ENCODE peak calls at places on chromosomes 5 and 9, in six cellular contexts. P is IMR-90, R is neuronal stem cell, N is mesendoderm, C is H1, F is mesenchymal stem cell. S is an unnamed sample.

GRCh38 chr5:14190194-14191164 is 47.3 kb downstream of the TRIO start:
- DNase-seq in R (no peak), P (peak; percentile 99), N (no peak), F (peak; percentile 99), C (no peak), S (no peak)

GRCh38 chr5:111111956-111112355 is 19.8 kb downstream of the WDR36 start:
- DNase-seq in R (no peak), P (no peak), F (no peak), C (no peak), N (no peak), S (no peak)

GRCh38 chr5:15566789-15567188 is 66.8 kb downstream of the FBXL7 start:
- DNase-seq in C (no peak), P (no peak), R (no peak), F (no peak), N (no peak), S (no peak)

GRCh38 chr9:90915693-90916092 is 114.1 kb downstream of the SYK start:
- DNase-seq in C (peak; percentile 69), N (peak; percentile 63), P (peak; percentile 37), F (peak; percentile 36), R (no peak), S (peak; percentile 63)

GRCh38 chr9:15087031-15087417 is 176.8 kb upstream of the FREM1 start:
- DNase-seq in P (peak; percentile 3), F (no peak), N (no peak), R (no peak), C (no peak), S (no peak)

GRCh38 chr9:27276182-27277030 is 20.5 kb downstream of the EQTN start:
- DNase-seq in P (peak; percentile 67), R (peak; percentile 54), C (no peak), F (peak; percentile 70), N (peak; percentile 59), S (no peak)

GRCh38 chr5:19406576-19407365 is 581.2 kb downstream of the CDH18 start:
- DNase-seq in C (no peak), N (no peak), P (no peak), R (no peak), F (no peak), S (no peak)

GRCh38 chr5:175695161-175696126 is 37.6 kb downstream of the HRH2 start:
- DNase-seq in N (no peak), F (no peak), R (no peak), C (no peak), P (no peak), S (no peak)

GRCh38 chr5:151427258-151427657 is 20.1 kb upstream of the SLC36A1 start:
- DNase-seq in P (no peak), R (no peak), N (peak; percentile 31), F (no peak), C (no peak), S (no peak)

GRCh38 chr5:8945972-8946371 is 599.9 kb downstream of the SEMA5A start:
- DNase-seq in P (peak; percentile 36), F (no peak), C (no peak), N (no peak), R (no peak), S (no peak)

GRCh38 chr5:150626853-150627276 is 13.6 kb upstream of the SYNPO start:
- DNase-seq in C (no peak), F (no peak), N (no peak), P (no peak), R (no peak), S (no peak)

GRCh38 chr5:180775624-180776023 is 27.0 kb downstream of the MGAT1 start:
- DNase-seq in P (no peak), R (no peak), C (no peak), F (no peak), N (no peak), S (no peak)

GRCh38 chr5:57745676-57746075 is 263.1 kb upstream of the ACTBL2 start:
- DNase-seq in F (no peak), P (no peak), N (no peak), R (no peak), C (no peak), S (no peak)

GRCh38 chr5:98585661-98586310 is 187.7 kb upstream of the RGMB start:
- DNase-seq in C (no peak), F (no peak), R (no peak), P (peak; percentile 59), N (no peak), S (no peak)

GRCh38 chr5:72195581-72195980 is 88.3 kb downstream of the MAP1B start:
- DNase-seq in N (no peak), R (no peak), C (no peak), F (no peak), P (no peak), S (no peak)

GRCh38 chr9:134490446-134490845 is 151.2 kb upstream of the COL5A1 start:
- DNase-seq in R (no peak), F (no peak), P (no peak), N (no peak), C (no peak), S (no peak)

GRCh38 chr5:143922718-143923117 is 110.8 kb downstream of the HMHB1 start:
- DNase-seq in C (no peak), R (no peak), N (peak; percentile 64), P (peak; percentile 65), F (peak; percentile 59), S (no peak)

GRCh38 chr9:100637787-100638186 is 59.9 kb downstream of the CAVIN4 start:
- DNase-seq in C (peak; percentile 67), R (peak; percentile 15), F (no peak), P (no peak), N (peak; percentile 91), S (peak; percentile 93)

GRCh38 chr5:148416921-148417320 is 33.2 kb downstream of the FBXO38 start:
- DNase-seq in F (no peak), C (no peak), P (no peak), R (no peak), N (peak; percentile 13), S (no peak)

GRCh38 chr9:133103183-133103986 is 17.7 kb downstream of the RALGDS start:
- DNase-seq in P (peak; percentile 19), N (no peak), C (peak; percentile 93), F (peak; percentile 57), R (peak; percentile 62), S (peak; percentile 59)

GRCh38 chr5:136308396-136308795 is 56.9 kb downstream of the TRPC7 start:
- DNase-seq in C (no peak), F (peak; percentile 3), P (no peak), R (no peak), N (peak; percentile 58), S (peak; percentile 50)

GRCh38 chr9:121363586-121363961 is 6.5 kb downstream of the STOM start:
- DNase-seq in P (no peak), N (no peak), C (no peak), F (no peak), R (no peak), S (no peak)
- H3K9ac ChIP-seq in P (no peak overlapping the region), N (no peak overlapping the region), C (no peak overlapping the region), F (peak overlapping the region; percentile 89), R (no peak overlapping the region), S (no peak overlapping the region)

GRCh38 chr9:35776018-35776417 is 15.4 kb upstream of the NPR2 start:
- DNase-seq in P (no peak), N (no peak), R (no peak), F (no peak), C (no peak), S (no peak)
- H2BK15ac ChIP-seq in P (no peak overlapping the region), N (no peak overlapping the region), R (no peak overlapping the region), F (no peak overlapping the region), C (no peak overlapping the region), S (no peak overlapping the region)

DNA sequence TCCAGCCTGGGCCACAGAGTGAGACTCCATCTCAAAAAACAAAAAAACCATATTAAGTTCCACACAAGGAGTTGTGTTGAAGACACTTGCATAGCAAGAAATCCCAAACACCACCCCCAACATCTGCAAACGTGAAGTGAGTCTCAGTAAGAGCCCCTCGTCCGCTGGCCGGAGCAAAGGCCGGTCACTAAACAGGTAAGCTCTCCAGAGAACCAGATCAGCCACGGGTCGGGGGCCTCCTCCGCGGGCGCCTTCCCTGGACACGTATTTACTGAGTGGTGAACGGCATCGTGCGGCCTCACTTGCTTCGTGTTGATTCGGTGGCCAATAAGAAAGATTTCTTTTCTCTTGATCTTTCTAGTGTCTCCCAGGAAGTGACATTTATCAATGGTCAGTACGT is 93.6 kb downstream of the MRPL36 start:
- DNase-seq in N (no peak), P (no peak), R (no peak), F (no peak), C (peak; percentile 33), S (no peak)
- H3K9ac ChIP-seq in N (no peak overlapping the region), P (no peak overlapping the region), R (no peak overlapping the region), F (no peak overlapping the region), C (no peak overlapping the region), S (no peak overlapping the region)

DNA sequence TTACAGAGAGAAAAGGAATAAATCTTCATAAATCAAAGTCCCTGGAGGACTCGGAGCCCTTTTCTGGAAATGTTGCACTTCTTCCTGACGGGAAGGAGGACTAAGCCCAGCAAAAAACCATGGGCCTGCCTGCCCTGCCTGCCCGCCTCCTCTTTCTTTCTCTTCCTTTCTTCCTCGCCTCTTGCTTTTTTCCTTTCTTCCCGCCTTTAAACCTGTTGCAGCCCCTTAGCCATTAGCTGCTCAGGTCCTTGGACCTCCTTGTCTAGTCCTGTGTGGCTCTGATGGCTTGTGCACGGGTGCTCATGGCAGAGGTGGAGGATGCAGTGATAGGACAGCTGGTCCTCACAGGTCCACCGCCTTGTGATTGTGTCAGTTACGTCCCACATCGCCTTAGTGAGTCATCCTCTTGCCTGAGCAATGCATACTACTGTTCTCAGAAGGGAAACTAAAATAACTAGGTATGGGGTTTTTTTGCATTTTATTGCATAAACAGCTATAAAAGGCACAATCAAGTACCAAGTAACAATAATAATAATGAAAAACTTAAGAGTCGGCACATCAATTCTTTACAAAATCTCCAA is 6.3 kb downstream of the DMRT3 start:
- DNase-seq in C (no peak), F (no peak), P (peak; percentile 4), N (no peak), R (no peak), S (no peak)
- H2BK15ac ChIP-seq in C (no peak overlapping the region), F (no peak overlapping the region), P (no peak overlapping the region), N (no peak overlapping the region), R (no peak overlapping the region), S (no peak overlapping the region)

DNA sequence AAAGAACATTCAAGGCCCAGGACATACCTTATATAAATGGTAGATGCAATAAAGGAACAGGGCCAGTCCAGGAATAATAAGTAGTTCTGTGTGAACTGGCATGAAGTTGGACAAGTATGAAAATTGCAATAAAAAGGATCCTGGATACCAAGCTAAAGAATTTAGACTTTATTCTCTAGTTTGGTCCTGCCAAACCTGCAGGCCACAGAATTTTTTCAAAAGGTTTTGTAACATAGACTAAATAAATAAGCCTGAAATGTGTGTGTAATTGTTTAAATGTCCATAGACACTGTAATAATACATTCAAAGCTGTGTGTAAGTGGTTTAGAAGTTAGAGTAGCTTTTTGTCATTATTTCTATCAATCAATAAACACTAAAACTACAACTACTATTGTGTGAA is 75.8 kb upstream of the PLPP1 start:
- DNase-seq in C (no peak), F (no peak), N (no peak), P (no peak), R (no peak), S (no peak)
- H3K9ac ChIP-seq in C (no peak overlapping the region), F (no peak overlapping the region), N (no peak overlapping the region), P (no peak overlapping the region), R (no peak overlapping the region), S (no peak overlapping the region)

DNA sequence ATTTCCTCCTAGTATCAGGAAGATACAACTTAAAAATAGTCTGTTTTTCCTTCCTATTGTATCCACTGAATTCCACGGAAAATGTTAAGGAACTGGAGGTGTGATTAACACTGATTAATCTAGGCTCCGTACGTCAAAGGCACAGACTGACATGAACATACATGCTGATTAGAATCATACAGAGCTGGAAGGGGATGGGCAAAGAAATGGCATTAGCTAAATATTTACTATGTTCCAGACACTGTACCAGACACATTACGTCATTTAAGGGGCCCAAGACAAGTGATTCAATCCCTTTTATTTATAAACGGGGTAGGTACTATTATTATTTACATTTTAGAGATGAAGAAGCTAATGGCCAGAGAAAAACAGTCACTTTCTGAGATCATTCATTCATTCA is 1.9 kb upstream of the TGFBR1 start:
- DNase-seq in C (no peak), R (no peak), F (peak; percentile 84), N (no peak), P (peak; percentile 38), S (no peak)
- H2BK15ac ChIP-seq in C (no peak overlapping the region), R (no peak overlapping the region), F (no peak overlapping the region), N (no peak overlapping the region), P (no peak overlapping the region), S (no peak overlapping the region)